ENCODE peak calls at places on chromosomes 6 and 20, in nine cellular contexts. F is upper lobe of left lung; C is body of pancreas; E is fibroblast of the aortic adventitia; T is tibial nerve; A is naive thymus-derived CD4-positive, alpha-beta T cell; D is small intestine; S is CD8-positive, alpha-beta memory T cell; V is lung. H is an unnamed sample.

GRCh38 chr6:114140416-114140815 is 169.5 kb upstream of the HDAC2 start:
- DNase-seq in F (no peak), C (no peak), E (no peak), T (no peak), A (no peak), D (no peak), S (no peak), V (no peak), H (no peak)

GRCh38 chr6:118668761-118669411 is 17.5 kb upstream of the CEP85L start:
- DNase-seq in F (no peak), C (no peak), E (peak), T (no peak), A (no peak), D (no peak), S (no peak), V (no peak), H (no peak)

GRCh38 chr6:26122402-26122792 is 35.2 kb downstream of the HFE start:
- DNase-seq in F (no peak), C (no peak), E (no peak), T (no peak), A (no peak), D (no peak), S (no peak), V (no peak), H (no peak)

GRCh38 chr6:48074368-48074767 is 36.6 kb downstream of the PTCHD4 start:
- DNase-seq in F (no peak), C (no peak), E (no peak), T (no peak), A (no peak), D (no peak), S (no peak), V (no peak), H (no peak)

GRCh38 chr6:84707161-84707560 is 57.2 kb downstream of the TBX18 start:
- DNase-seq in F (no peak), C (no peak), E (peak), T (no peak), A (no peak), D (no peak), S (no peak), V (no peak), H (no peak)

GRCh38 chr6:28606424-28607391 is 81.0 kb downstream of the GPX5 start:
- DNase-seq in F (no peak), C (no peak), E (peak), T (no peak), A (peak), D (no peak), S (peak), V (no peak), H (no peak)

GRCh38 chr6:144664947-144665346 is 379.8 kb downstream of the UTRN start:
- DNase-seq in F (no peak), C (no peak), E (no peak), T (no peak), A (no peak), D (no peak), S (no peak), V (no peak), H (no peak)

GRCh38 chr6:133817460-133818047 is 71.4 kb upstream of the TCF21 start:
- DNase-seq in F (no peak), C (peak), E (no peak), T (no peak), A (no peak), D (no peak), S (no peak), V (no peak), H (no peak)

GRCh38 chr20:41009960-41010359 is 18.7 kb upstream of the TOP1 start:
- DNase-seq in F (no peak), C (no peak), E (peak), T (no peak), A (no peak), D (no peak), S (no peak), V (no peak), H (no peak)

GRCh38 chr20:8780926-8781325 is 288.0 kb upstream of the PLCB4 start:
- DNase-seq in F (no peak), C (no peak), E (no peak), T (no peak), A (no peak), D (no peak), S (no peak), V (no peak), H (no peak)

GRCh38 chr6:53199156-53199555 is 50.5 kb upstream of the GCM1 start:
- DNase-seq in F (no peak), C (no peak), E (no peak), T (no peak), A (no peak), D (no peak), S (no peak), V (no peak), H (no peak)

GRCh38 chr6:41427642-41428401 is 92.4 kb downstream of the NCR2 start:
- DNase-seq in F (peak), C (peak), E (no peak), T (no peak), A (no peak), D (peak), S (no peak), V (peak), H (no peak)

GRCh38 chr20:51758978-51759544 is 9.1 kb downstream of the ATP9A start:
- DNase-seq in F (no peak), C (no peak), E (no peak), T (no peak), A (no peak), D (no peak), S (no peak), V (no peak), H (no peak)

GRCh38 chr6:40953486-40953885 is 85.5 kb downstream of the UNC5CL start:
- DNase-seq in F (no peak), C (no peak), E (peak), T (no peak), A (no peak), D (no peak), S (no peak), V (no peak), H (no peak)

GRCh38 chr20:58710481-58711265 is 18.1 kb downstream of the NPEPL1 start:
- DNase-seq in F (peak), C (no peak), E (no peak), T (no peak), A (no peak), D (no peak), S (no peak), V (peak), H (no peak)

GRCh38 chr6:73858376-73858775 is 162.4 kb downstream of the CD109 start:
- DNase-seq in F (no peak), C (no peak), E (peak), T (no peak), A (no peak), D (no peak), S (no peak), V (no peak), H (no peak)

GRCh38 chr6:118635909-118636735 is 15.3 kb downstream of the CEP85L start:
- DNase-seq in F (no peak), C (no peak), E (no peak), T (no peak), A (no peak), D (no peak), S (no peak), V (no peak), H (no peak)

GRCh38 chr6:100988391-100988999 is 107.4 kb upstream of the ASCC3 start:
- DNase-seq in F (no peak), C (no peak), E (no peak), T (no peak), A (no peak), D (no peak), S (no peak), V (no peak), H (no peak)

GRCh38 chr20:53737404-53738038 is 143.9 kb upstream of the ZNF217 start:
- DNase-seq in F (no peak), C (no peak), E (no peak), T (no peak), A (no peak), D (peak), S (no peak), V (no peak), H (no peak)

GRCh38 chr20:53738945-53739798 is 145.5 kb upstream of the ZNF217 start:
- DNase-seq in F (no peak), C (no peak), E (no peak), T (no peak), A (no peak), D (peak), S (no peak), V (no peak), H (no peak)

GRCh38 chr20:53741726-53742028 is 148.0 kb upstream of the ZNF217 start:
- DNase-seq in F (no peak), C (no peak), E (no peak), T (no peak), A (no peak), D (no peak), S (no peak), V (no peak), H (no peak)

GRCh38 chr20:53738039-53738944 is 144.7 kb upstream of the ZNF217 start:
- DNase-seq in F (peak), C (peak), E (no peak), T (peak), A (no peak), D (peak), S (no peak), V (peak), H (no peak)

GRCh38 chr20:53739799-53740785 is 146.5 kb upstream of the ZNF217 start:
- DNase-seq in F (no peak), C (no peak), E (no peak), T (no peak), A (peak), D (peak), S (no peak), V (no peak), H (no peak)
- H3K4me3 ChIP-seq in F (no peak), C (no peak), E (no peak), T (peak), A (peak), D (peak), S (peak), V (no peak), H (no peak)

DNA sequence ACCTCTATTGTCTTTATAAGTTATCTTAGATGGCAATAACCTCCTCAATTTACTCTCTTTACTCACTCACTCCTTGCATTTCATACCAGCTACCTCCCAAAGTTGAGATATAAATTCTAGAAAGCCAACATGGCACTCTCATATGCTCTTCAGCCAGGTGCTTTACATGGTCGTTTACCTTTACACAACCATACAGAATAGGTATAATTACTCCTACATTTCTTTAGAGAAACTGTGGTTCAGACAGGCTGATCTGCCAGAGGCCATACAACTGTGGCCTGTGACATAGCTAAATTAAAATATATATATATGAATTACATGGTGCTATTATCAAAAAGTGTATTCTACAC is 45.7 kb downstream of the HBS1L start:
- DNase-seq in F (no peak), C (no peak), E (no peak), T (no peak), A (no peak), D (no peak), S (no peak), V (no peak), H (no peak)
- H3K4me3 ChIP-seq in F (no peak), C (no peak), E (no peak), T (no peak), A (no peak), D (no peak), S (no peak), V (no peak), H (no peak)

GRCh38 chr20:9923648-9924047 is 84.8 kb upstream of the PAK5 start:
- DNase-seq in F (no peak), C (no peak), E (no peak), T (no peak), A (no peak), D (no peak), S (no peak), V (no peak), H (no peak)
- H3K4me3 ChIP-seq in F (no peak), C (no peak), E (no peak), T (no peak), A (no peak), D (no peak), S (no peak), V (no peak), H (no peak)

GRCh38 chr6:108113557-108114519 is 39.3 kb upstream of the OSTM1 start:
- DNase-seq in F (no peak), C (no peak), E (peak), T (no peak), A (no peak), D (peak), S (no peak), V (peak), H (no peak)
- H3K4me3 ChIP-seq in F (no peak), C (no peak), E (peak), T (peak), A (no peak), D (no peak), S (no peak), V (no peak), H (peak)

DNA sequence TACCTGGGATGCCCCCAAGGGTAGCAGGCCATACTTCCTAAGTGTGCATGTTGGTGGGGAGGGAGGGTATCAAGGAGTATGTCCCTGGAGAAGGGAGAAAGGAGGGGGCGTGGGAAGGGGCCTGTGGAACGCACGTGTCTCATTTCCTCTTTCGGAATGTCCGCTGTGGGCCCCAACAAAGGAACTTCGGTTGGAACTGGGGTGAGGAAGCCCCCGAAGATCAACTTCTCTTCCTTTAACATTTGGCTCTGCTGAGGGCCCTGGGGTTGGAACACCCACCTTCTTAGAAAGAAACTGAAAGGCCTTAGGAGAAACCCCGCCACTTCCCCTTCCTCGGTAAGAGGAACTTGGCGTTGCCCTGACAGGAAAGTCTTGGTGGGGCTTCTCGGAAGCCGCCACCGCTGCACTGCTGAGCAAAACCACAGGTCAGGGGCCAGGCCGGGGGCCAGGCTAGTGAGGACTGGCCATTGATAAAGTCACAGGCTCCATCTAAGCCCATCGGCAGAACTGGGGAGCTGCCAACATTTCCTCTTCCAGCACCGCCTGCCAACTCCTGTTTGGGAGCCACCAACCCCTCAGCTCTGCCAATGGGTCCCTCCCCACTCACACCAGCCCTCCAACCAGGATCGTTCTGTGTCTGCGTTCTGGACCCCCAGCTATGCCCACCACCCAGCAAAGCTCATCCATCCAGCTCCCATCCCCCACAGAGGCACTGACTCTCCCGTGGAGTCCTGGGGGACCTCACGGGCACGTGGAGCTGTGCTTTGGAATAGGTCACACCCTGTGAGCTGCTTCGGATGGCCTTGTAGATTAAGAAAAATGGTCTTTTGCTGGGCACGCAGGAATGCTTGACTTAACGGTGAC is 44.8 kb downstream of the FGD2 start:
- DNase-seq in F (peak), C (peak), E (no peak), T (no peak), A (peak), D (peak), S (peak), V (peak), H (peak)
- H3K4me3 ChIP-seq in F (no peak), C (no peak), E (no peak), T (no peak), A (peak), D (no peak), S (peak), V (no peak), H (no peak)

H was measured in esophagus squamous epithelium.